ENCODE peak calls at places on chromosomes 16 and 17, in five cellular contexts. P is PC-9, C is tibial nerve, V is fibroblast of the aortic adventitia, Z is cardiac fibroblast. K is an unnamed sample.

GRCh38 chr17:50297407-50297865 is 23.2 kb downstream of the TMEM92 start:
- DNase-seq in P (peak), C (peak), V (peak), Z (peak), K (peak)

GRCh38 chr16:424033-424622 is 1.3 kb upstream of the RAB11FIP3 start:
- DNase-seq in P (peak), C (peak), V (peak), Z (peak), K (no peak)

GRCh38 chr16:81447383-81448101 is 2.9 kb downstream of the CMIP start:
- DNase-seq in P (peak), C (no peak), V (no peak), Z (no peak), K (peak)

GRCh38 chr16:35906440-35906839 is 2447.0 kb downstream of the TP53TG3F start:
- DNase-seq in P (no peak), C (no peak), V (no peak), Z (no peak), K (no peak)

GRCh38 chr16:25140459-25140858 is 28.9 kb downstream of the LCMT1 start:
- DNase-seq in P (no peak), C (no peak), V (no peak), Z (peak), K (no peak)

GRCh38 chr17:41635121-41636097 is 11.0 kb upstream of the KRT17 start:
- DNase-seq in P (no peak), C (peak), V (no peak), Z (no peak), K (no peak)

GRCh38 chr16:83835972-83836566 is 28.3 kb downstream of the HSBP1 start:
- DNase-seq in P (no peak), C (no peak), V (peak), Z (peak), K (no peak)

GRCh38 chr16:56286819-56287218 is 95.5 kb downstream of the GNAO1 start:
- DNase-seq in P (peak), C (no peak), V (no peak), Z (no peak), K (peak)

GRCh38 chr17:18905226-18905625 is 46.7 kb upstream of the SLC5A10 start:
- DNase-seq in P (no peak), C (no peak), V (no peak), Z (no peak), K (no peak)

GRCh38 chr16:81900014-81900413 is 111.3 kb downstream of the SDR42E1 start:
- DNase-seq in P (no peak), C (no peak), V (no peak), Z (no peak), K (no peak)

GRCh38 chr16:80968386-80969113 is 38.1 kb downstream of the CMC2 start:
- DNase-seq in P (no peak), C (no peak), V (peak), Z (peak), K (peak)

GRCh38 chr16:72380283-72380682 is 208.3 kb upstream of the PMFBP1 start:
- DNase-seq in P (no peak), C (no peak), V (no peak), Z (peak), K (no peak)

GRCh38 chr16:26830716-26831115 is 236.0 kb upstream of the C16orf82 start:
- DNase-seq in P (no peak), C (no peak), V (no peak), Z (no peak), K (no peak)

GRCh38 chr16:86495756-86496261 is 14.5 kb upstream of the FOXF1 start:
- DNase-seq in P (no peak), C (no peak), V (no peak), Z (no peak), K (no peak)

GRCh38 chr17:41544497-41544896 is 16.4 kb upstream of the KRT19 start:
- DNase-seq in P (no peak), C (no peak), V (no peak), Z (no peak), K (peak)

GRCh38 chr16:2675714-2676113 is 6.6 kb upstream of the KCTD5 start:
- DNase-seq in P (no peak), C (no peak), V (no peak), Z (peak), K (no peak)

GRCh38 chr16:46717692-46718091 is 28.2 kb downstream of the ORC6 start:
- DNase-seq in P (no peak), C (no peak), V (no peak), Z (no peak), K (no peak)

GRCh38 chr16:2090819-2091721 is 43.3 kb downstream of the TSC2 start:
- DNase-seq in P (peak), C (peak), V (no peak), Z (peak), K (peak)

GRCh38 chr16:67803894-67804293 is 2.5 kb downstream of the RANBP10 start:
- DNase-seq in P (no peak), C (no peak), V (no peak), Z (no peak), K (no peak)

GRCh38 chr17:9266031-9266680 is 244.8 kb downstream of the NTN1 start:
- DNase-seq in P (no peak), C (no peak), V (no peak), Z (no peak), K (no peak)

GRCh38 chr16:84132527-84133285 is 12.3 kb downstream of the HSDL1 start:
- DNase-seq in P (no peak), C (no peak), V (no peak), Z (no peak), K (no peak)

GRCh38 chr17:9298776-9299295 is 276.8 kb downstream of the STX8 start:
- DNase-seq in P (no peak), C (no peak), V (no peak), Z (no peak), K (no peak)

GRCh38 chr16:57513371-57514102 is 22.8 kb downstream of the CCDC102A start:
- DNase-seq in P (no peak), C (no peak), V (no peak), Z (no peak), K (no peak)

GRCh38 chr16:12027091-12027490 is 50.6 kb downstream of the SNX29 start:
- DNase-seq in P (peak), C (no peak), V (no peak), Z (no peak), K (peak)

GRCh38 chr17:7258731-7259554 is 3.3 kb downstream of the CLDN7 start:
- DNase-seq in P (no peak), C (no peak), V (peak), Z (peak), K (no peak)

GRCh38 chr16:2485811-2486507 is 11.0 kb downstream of the TBC1D24 start:
- DNase-seq in P (no peak), C (no peak), V (no peak), Z (no peak), K (no peak)

GRCh38 chr16:70740174-70740918 is 54.5 kb upstream of the MTSS2 start:
- DNase-seq in P (no peak), C (no peak), V (no peak), Z (no peak), K (no peak)

GRCh38 chr16:88497561-88498420 is 44.7 kb downstream of the ZFPM1 start:
- DNase-seq in P (no peak), C (no peak), V (peak), Z (no peak), K (no peak)

GRCh38 chr17:36946726-36947091 is 2.0 kb upstream of the AATF start:
- DNase-seq in P (no peak), C (no peak), V (no peak), Z (no peak), K (no peak)

GRCh38 chr16:56475226-56475625 is 23.9 kb downstream of the OGFOD1 start:
- DNase-seq in P (no peak), C (no peak), V (no peak), Z (no peak), K (no peak)

GRCh38 chr16:8714143-8714542 is 39.7 kb downstream of the ABAT start:
- DNase-seq in P (no peak), C (no peak), V (no peak), Z (no peak), K (no peak)

GRCh38 chr17:28346199-28346580 is 10.6 kb downstream of the TNFAIP1 start:
- DNase-seq in P (no peak), C (no peak), V (peak), Z (no peak), K (no peak)

GRCh38 chr17:12738624-12739023 is 50.7 kb upstream of the ARHGAP44 start:
- DNase-seq in P (no peak), C (no peak), V (no peak), Z (no peak), K (no peak)

GRCh38 chr17:82668631-82669099 is 20.4 kb upstream of the WDR45B start:
- DNase-seq in P (peak), C (no peak), V (peak), Z (no peak), K (peak)

GRCh38 chr16:72295914-72296313 is 124.0 kb upstream of the PMFBP1 start:
- DNase-seq in P (no peak), C (no peak), V (no peak), Z (no peak), K (no peak)

GRCh38 chr17:75896360-75897075 is at the start of gene TRIM65:
- DNase-seq in P (peak), C (peak), V (peak), Z (peak), K (peak)

GRCh38 chr16:68644715-68645493 is at the start of gene CDH3:
- DNase-seq in P (peak), C (no peak), V (no peak), Z (no peak), K (peak)

DNA sequence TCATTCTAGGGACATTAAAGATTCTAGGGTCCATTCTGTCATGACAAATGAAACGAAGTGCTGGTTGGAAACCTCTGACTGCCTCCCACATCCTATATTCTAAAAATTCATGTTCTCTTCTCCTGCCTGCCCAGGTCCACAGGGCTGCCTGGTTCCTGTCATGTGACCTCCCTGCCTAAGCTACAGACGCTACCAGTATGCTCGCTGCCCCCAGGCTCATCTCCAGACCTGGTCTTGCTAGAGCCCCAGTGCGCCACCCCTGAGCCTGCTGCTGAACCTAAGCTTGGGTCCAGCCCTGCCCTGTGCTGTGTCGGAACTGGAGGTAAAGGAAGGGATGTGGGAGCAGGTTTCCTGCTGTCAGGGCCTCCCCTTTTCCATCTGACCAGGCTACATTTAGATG is 231.6 kb upstream of the CDH5 start:
- DNase-seq in P (no peak), C (no peak), V (no peak), Z (no peak), K (no peak)
- TF ChIP-seq CTCF in P (no peak), C (no peak), V (no peak), Z (no peak), K (no peak)

DNA sequence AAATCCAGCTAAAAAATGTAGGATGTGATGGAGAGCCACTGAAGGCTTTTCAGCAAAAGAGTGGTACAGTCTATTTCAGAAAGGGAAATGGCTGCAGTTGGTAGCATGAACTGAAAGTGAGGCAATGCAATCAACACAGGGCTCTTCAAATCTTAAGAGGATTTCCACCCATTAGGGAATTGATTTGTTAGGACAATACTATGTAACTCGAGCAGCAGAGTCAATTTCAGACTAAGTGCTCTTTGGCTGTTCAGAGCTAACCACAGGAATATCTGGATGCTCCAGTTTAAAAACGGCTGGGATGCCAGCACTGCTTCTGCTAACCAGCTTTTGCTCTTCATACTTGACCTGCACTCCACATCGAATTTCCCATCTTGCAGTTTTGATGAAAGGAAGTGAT is 24.6 kb downstream of the CACNG1 start:
- DNase-seq in P (no peak), C (no peak), V (no peak), Z (no peak), K (no peak)
- TF ChIP-seq CTCF in P (no peak), C (no peak), V (no peak), Z (no peak), K (no peak)

GRCh38 chr16:13335894-13336293 is 434.5 kb downstream of the SHISA9 start:
- DNase-seq in P (no peak), C (no peak), V (no peak), Z (no peak), K (no peak)

GRCh38 chr16:13332713-13333255 is 431.4 kb downstream of the SHISA9 start:
- DNase-seq in P (no peak), C (no peak), V (no peak), Z (no peak), K (no peak)

GRCh38 chr16:13337482-13337881 is 436.1 kb downstream of the SHISA9 start:
- DNase-seq in P (no peak), C (no peak), V (no peak), Z (no peak), K (no peak)

GRCh38 chr16:13333336-13333735 is 431.9 kb downstream of the SHISA9 start:
- DNase-seq in P (no peak), C (no peak), V (no peak), Z (no peak), K (no peak)

DNA sequence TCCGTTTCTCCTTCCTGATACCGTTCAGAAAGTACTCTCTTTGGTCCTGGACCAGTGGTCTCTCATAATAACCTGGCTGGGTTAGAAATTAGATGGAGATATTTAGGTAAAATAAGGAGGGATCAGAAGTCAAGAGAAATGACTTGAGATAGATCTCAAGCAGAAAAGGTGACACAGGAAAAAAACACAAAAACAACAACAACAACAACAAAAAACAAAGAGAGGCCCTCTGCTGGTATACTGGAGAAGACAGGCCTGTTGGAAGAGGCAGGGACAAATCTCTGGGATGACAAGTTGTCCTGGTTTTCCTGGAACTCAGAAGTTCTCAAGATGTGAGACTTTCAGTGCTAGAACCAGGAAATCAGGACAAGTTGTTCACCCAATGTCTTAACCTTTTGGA is 430.5 kb downstream of the SHISA9 start:
- DNase-seq in P (no peak), C (no peak), V (no peak), Z (no peak), K (no peak)
- TF ChIP-seq CTCF in P (peak), C (no peak), V (no peak), Z (no peak), K (no peak)

DNA sequence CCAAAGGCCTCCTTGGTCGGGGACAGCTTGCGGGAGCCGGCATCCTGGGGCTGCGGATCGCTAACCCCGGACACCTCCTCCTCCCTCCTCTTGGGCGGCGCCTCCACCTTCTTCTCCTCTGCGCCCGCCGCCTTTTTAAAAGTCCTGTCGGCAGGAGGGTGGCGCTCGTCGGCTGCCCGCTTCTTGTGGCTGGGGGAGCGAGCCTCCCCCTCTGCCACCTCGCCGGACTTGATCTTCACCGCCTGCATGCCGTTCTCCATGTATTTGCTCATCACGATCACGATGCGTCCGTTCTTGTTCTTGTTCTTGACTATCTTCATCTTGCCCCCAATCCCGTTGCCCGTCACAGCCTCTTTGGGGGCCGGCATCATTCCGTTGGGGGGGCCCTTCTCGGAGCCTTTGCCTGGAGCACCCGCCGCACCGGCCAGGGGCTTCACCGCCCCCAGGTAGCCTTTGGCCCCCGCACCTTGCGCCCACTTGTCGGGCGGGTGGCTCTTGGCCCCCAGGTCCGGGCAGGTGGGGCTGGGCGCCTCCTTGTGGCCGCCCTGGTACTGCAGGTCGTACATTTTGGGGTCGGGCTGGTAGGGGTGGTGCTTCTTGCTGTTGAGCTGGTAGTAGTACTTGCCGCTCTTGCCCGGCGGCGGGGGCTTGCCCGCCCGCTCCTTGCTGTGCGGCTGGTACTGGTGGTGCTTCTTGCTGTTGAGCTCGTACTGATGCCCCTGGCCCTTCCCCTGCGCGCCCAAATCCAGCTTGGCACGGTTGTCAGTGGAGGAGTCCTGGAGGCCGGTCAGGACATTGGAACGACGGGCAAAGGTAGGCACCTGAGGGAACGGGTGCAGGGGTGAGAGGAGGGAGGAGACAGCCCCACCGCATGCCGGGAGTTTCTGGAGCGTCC is 4.4 kb downstream of the CBX4 start:
- DNase-seq in P (no peak), C (no peak), V (no peak), Z (no peak), K (no peak)
- TF ChIP-seq CTCF in P (peak), C (peak), V (peak), Z (peak), K (peak)

DNA sequence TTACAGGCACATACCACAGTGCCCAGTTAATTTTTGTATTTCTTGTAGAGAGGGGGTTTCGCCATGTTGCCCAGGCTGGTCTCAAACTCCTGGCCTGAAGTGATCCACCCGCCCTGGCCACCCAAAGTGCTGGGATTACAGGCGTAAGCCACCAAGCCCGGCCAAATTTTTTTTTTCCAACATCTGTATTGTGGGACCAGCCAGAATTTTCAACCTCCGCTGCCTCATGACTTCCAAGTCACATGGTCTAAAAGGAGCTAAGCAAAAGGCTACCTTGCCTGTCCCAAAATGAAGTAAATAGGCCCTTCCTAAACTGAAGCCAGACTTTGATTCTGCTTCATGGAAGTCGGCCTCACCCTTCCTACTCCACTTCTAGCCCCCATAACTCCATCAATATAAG is 4.2 kb upstream of the SPAG7 start:
- DNase-seq in P (no peak), C (no peak), V (no peak), Z (no peak), K (no peak)
- TF ChIP-seq CTCF in P (no peak), C (no peak), V (no peak), Z (no peak), K (no peak)

DNA sequence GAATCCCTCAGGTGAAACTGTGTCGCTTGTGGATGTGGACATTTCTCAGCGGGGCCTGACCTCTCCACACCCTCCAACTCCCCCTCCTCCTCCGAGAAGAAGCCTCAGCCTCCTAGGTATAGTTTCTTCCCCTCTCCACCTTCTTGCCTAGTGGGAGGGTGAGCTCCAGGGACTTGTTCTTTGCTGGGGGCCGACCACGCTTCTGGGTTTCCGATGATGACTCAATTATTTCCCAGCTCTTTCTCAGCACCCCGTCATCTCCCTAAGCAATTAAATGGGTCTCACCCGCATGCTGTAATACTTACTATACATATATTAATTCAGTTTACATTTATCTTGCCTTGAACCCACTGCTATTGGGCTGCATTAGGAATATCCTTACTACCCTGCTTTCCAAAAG is 13.1 kb downstream of the SOCS7 start:
- DNase-seq in P (no peak), C (no peak), V (no peak), Z (no peak), K (no peak)
- TF ChIP-seq CTCF in P (no peak), C (no peak), V (no peak), Z (no peak), K (no peak)

DNA sequence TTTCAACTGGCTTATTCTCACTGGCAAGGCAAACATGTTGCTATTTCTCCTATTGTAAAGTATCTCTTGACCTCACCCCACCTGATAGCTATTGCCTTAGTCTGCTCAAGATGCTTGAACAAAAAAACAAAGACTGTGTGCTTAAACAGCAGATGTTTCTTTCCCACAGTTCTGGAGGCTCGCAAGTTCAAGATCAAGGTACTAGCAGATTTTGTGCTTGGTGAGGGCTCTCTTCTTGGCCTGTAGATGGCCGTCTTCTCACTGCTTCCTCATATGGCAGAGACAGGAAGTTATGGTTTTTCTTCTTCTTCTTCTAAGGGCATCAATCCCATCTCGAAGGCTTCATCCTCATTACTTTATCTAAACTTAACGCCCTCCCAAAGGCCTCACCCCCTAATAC is 109.7 kb upstream of the CLEC3A start:
- DNase-seq in P (no peak), C (no peak), V (no peak), Z (no peak), K (no peak)
- TF ChIP-seq CTCF in P (no peak), C (no peak), V (no peak), Z (no peak), K (no peak)

GRCh38 chr17:47894498-47895253 is 1.4 kb upstream of the SP2 start:
- DNase-seq in P (no peak), C (no peak), V (no peak), Z (no peak), K (no peak)

GRCh38 chr17:47896672-47897490 is 845 bp downstream of the SP2 start:
- DNase-seq in P (no peak), C (no peak), V (peak), Z (no peak), K (no peak)

GRCh38 chr17:47895254-47895855 is 681 bp upstream of the SP2 start:
- DNase-seq in P (no peak), C (no peak), V (peak), Z (peak), K (no peak)

GRCh38 chr17:47897561-47897960 is 1.5 kb downstream of the SP2 start:
- DNase-seq in P (no peak), C (no peak), V (no peak), Z (no peak), K (no peak)

GRCh38 chr17:47895856-47896671 is at the start of gene SP2:
- DNase-seq in P (peak), C (peak), V (peak), Z (peak), K (peak)
- TF ChIP-seq CTCF in P (peak), C (peak), V (no peak), Z (no peak), K (no peak)